ENCODE peak calls at places on chromosome 5, in seven cellular contexts. S, X, B, Z, H, O and R are unnamed samples.
A peak's percentile ranks its signal among the peaks of the same experiment; 100 is the strongest.

GRCh38 chr5:134142088-134142487 is 27.6 kb downstream of the TCF7 start:
- DNase-seq in S (no peak), X (no peak), B (no peak), Z (no peak), H (peak; percentile 10), O (peak; percentile 65), R (no peak)

GRCh38 chr5:93307557-93307956 is 273.5 kb downstream of the NR2F1-AS1 start:
- DNase-seq in S (no peak), X (peak; percentile 85), B (peak; percentile 15), Z (no peak), H (no peak), O (no peak), R (no peak)

GRCh38 chr5:147697380-147697779 is 85.1 kb downstream of the JAKMIP2 start:
- DNase-seq in S (no peak), X (no peak), B (no peak), Z (no peak), H (no peak), O (no peak), R (no peak)

GRCh38 chr5:36665638-36666037 is 59.2 kb downstream of the SLC1A3 start:
- DNase-seq in S (no peak), X (no peak), B (no peak), Z (no peak), H (no peak), O (no peak), R (no peak)

GRCh38 chr5:61449756-61450155 is 117.7 kb downstream of the ZSWIM6 start:
- DNase-seq in S (no peak), X (no peak), B (no peak), Z (no peak), H (no peak), O (no peak), R (no peak)

GRCh38 chr5:42715791-42716190 is 40.8 kb upstream of the CCDC152 start:
- DNase-seq in S (no peak), X (peak; percentile 8), B (no peak), Z (no peak), H (no peak), O (no peak), R (no peak)

GRCh38 chr5:133303298-133303697 is 251.5 kb downstream of the HSPA4 start:
- DNase-seq in S (no peak), X (no peak), B (no peak), Z (no peak), H (no peak), O (no peak), R (no peak)

GRCh38 chr5:126941403-126941802 is 89.0 kb downstream of the MARCHF3 start:
- DNase-seq in S (no peak), X (no peak), B (no peak), Z (no peak), H (no peak), O (no peak), R (no peak)

GRCh38 chr5:145176041-145176440 is 659.1 kb downstream of the PRELID2 start:
- DNase-seq in S (no peak), X (no peak), B (no peak), Z (no peak), H (no peak), O (no peak), R (no peak)

GRCh38 chr5:154516475-154516874 is 38.4 kb upstream of the HAND1 start:
- DNase-seq in S (no peak), X (no peak), B (no peak), Z (no peak), H (no peak), O (no peak), R (no peak)

GRCh38 chr5:108046955-108047670 is 334.8 kb downstream of the FBXL17 start:
- DNase-seq in S (no peak), X (no peak), B (no peak), Z (no peak), H (no peak), O (no peak), R (no peak)

GRCh38 chr5:154773314-154773713 is 18.1 kb downstream of the LARP1 start:
- DNase-seq in S (no peak), X (no peak), B (no peak), Z (no peak), H (no peak), O (no peak), R (no peak)

DNA sequence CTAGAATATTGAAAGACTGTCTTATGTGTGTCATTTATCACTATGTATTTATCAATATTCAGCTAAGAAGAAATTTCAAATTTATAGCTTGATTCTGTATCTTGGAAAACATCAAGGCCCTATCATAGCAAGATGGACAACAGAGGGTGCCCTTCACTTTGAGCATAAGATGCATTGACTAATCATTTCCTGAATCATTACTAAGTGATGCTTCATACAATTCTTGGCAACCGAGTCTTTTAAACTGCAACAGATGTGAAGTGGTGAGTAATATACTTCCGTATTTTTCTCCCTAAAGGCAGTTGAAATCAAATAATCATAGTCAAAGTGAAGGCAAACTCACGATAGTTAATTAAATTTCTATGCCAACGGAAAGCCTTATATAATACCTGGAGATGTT is 318.6 kb upstream of the RGMB start:
- DNase-seq in S (no peak), X (peak; percentile 98), B (peak; percentile 96), Z (no peak), H (no peak), O (no peak), R (no peak)
- TF ChIP-seq CTCF in S (peak; percentile 33), X (peak; percentile 48), B (peak; percentile 73), Z (no peak), H (no peak), O (no peak), R (no peak)

DNA sequence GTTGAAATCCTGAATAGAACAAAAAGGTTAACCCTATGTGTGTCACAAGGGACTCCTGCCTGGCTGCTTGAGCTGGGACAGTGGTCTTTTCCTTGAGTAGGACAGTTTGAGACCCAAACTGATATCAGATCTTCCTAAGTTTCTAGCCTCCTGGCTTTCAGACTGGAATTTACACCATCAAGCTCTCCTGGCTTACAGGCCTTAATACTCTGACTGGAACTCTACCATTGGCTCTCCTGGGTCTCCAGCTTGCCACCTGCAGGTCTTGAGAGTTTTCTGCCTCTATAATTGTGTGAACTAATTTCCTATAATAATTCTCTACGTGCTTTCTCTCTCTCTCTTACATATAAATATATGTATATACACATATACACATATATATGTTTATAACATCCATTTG is 112.5 kb downstream of the PRR16 start:
- DNase-seq in S (no peak), X (no peak), B (no peak), Z (no peak), H (no peak), O (no peak), R (no peak)
- TF ChIP-seq CTCF in S (no peak), X (no peak), B (no peak), Z (no peak), H (no peak), O (no peak), R (no peak)

DNA sequence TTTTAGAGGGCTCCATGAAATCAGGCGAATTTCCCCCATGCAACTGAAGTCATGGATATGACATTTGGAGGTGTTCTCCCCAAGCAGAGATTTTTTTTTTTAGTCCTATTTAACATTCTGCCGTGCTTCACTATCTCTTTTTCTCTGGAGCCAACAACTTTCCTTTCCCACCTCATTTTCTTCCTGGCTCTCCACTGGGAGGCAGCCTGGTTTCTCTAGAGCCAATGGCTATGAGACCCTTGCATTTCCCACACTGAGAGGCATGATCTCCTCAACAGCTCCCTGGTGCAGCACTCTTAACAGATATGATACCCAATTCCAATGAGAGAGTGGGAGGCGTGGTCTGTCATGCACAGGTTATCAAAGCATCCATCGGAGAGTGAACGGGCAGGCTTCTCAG is 310.8 kb downstream of the DRD1 start:
- DNase-seq in S (peak; percentile 10), X (no peak), B (no peak), Z (no peak), H (no peak), O (no peak), R (no peak)
- TF ChIP-seq CTCF in S (no peak), X (no peak), B (no peak), Z (no peak), H (no peak), O (no peak), R (no peak)

GRCh38 chr5:96753017-96753397 is 54.7 kb downstream of the ERAP1 start:
- DNase-seq in S (no peak), X (no peak), B (no peak), Z (no peak), H (no peak), O (no peak), R (no peak)

GRCh38 chr5:96753848-96754247 is 53.9 kb downstream of the ERAP1 start:
- DNase-seq in S (no peak), X (no peak), B (no peak), Z (no peak), H (no peak), O (no peak), R (no peak)

GRCh38 chr5:96751203-96752169 is 56.3 kb downstream of the ERAP1 start:
- DNase-seq in S (no peak), X (no peak), B (no peak), Z (no peak), H (no peak), O (no peak), R (no peak)

GRCh38 chr5:96750110-96750822 is 57.5 kb downstream of the ERAP1 start:
- DNase-seq in S (no peak), X (no peak), B (no peak), Z (no peak), H (no peak), O (no peak), R (no peak)

DNA sequence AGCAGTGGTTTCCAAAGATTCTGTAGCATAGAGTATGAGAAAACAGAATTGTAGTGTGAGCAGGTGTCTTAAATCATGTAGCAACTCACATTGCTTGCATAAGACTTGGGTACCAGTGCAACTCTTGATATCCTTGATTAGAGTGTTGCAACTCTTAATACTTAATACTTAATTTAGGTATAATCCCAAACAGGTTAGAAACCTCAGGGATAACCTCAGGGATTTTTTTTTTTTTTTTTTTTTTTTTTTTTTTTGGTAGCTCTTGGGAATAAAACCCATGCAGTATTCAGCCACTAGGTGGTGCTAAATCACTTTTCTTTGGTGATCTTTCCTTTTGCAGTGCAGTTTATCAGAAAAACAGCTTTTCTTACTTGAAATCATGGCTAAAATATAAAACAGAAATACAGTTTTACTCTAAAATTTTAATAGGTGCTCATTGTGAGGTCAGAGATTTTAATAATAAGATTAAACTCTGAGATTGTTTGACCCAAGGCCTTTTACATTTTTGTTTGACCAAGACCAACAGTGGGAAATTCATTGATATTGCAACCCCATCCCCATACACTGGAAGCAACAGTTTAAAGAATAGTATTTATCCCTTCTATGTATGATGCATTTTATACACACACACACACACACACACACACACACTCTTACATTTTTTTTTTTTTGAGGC is 55.3 kb downstream of the ERAP1 start:
- DNase-seq in S (peak; percentile 80), X (peak; percentile 76), B (peak; percentile 55), Z (no peak), H (peak; percentile 36), O (no peak), R (peak; percentile 38)
- TF ChIP-seq CTCF in S (peak; percentile 65), X (peak; percentile 66), B (peak; percentile 90), Z (peak; percentile 61), H (no peak), O (peak; percentile 26), R (peak; percentile 48)

DNA sequence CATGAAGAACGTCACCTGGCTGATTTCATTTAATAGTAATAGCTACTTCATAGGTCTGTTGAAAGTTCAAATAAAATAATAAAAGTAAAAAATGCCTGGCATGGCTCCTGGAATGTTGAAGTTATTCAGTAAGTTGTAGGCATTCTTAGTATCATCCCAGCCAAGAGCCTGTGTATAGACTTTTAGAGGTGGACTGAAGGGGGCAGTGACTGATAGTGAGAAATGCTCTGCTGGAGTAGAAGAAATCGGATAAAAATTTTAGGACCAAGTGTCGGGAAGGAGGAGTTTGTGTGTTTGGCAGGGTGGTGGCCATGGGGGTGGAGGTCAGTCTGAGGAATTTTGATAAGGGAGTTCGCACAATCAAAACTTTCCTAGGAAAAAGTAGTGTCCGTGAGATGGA is 3.6 kb downstream of the ZFP2 start:
- DNase-seq in S (no peak), X (no peak), B (no peak), Z (no peak), H (no peak), O (no peak), R (no peak)
- TF ChIP-seq CTCF in S (no peak), X (no peak), B (no peak), Z (no peak), H (no peak), O (no peak), R (no peak)